ENCODE peak calls at places on chromosomes 7 and 10, in nine cellular contexts. I is amygdala; S is GM13977; O is OCI-M1; H is stimulated activated CD4-positive, alpha-beta T cell treated with anti-CD3 and anti-CD28 coated beads, Interleukin-15, amount 100 ng/mL, for 48 hours; D is CD4-positive, CD25-positive, alpha-beta regulatory T cell; Y is upper lobe of right lung; R is kidney; L is lung. T is an unnamed sample.

GRCh38 chr10:47268696-47269095 is 31.3 kb upstream of the GDF10 start:
- DNase-seq in I (no peak), S (no peak), O (no peak), H (no peak), D (no peak), Y (no peak), R (no peak), L (no peak), T (no peak)

GRCh38 chr10:53093878-53094277 is 321.3 kb upstream of the MBL2 start:
- DNase-seq in I (no peak), S (no peak), O (no peak), H (no peak), D (no peak), Y (no peak), R (no peak), L (no peak), T (no peak)

GRCh38 chr7:151795168-151795754 is 81.7 kb downstream of the PRKAG2 start:
- DNase-seq in I (peak), S (peak), O (no peak), H (peak), D (peak), Y (peak), R (peak), L (no peak), T (no peak)

GRCh38 chr7:82223580-82223979 is 220.0 kb downstream of the CACNA2D1 start:
- DNase-seq in I (no peak), S (no peak), O (no peak), H (no peak), D (no peak), Y (no peak), R (no peak), L (no peak), T (no peak)

GRCh38 chr7:140610204-140611165 is 30.1 kb downstream of the DENND2A start:
- DNase-seq in I (no peak), S (no peak), O (no peak), H (no peak), D (no peak), Y (peak), R (no peak), L (no peak), T (no peak)

GRCh38 chr10:103605359-103606156 is 112.1 kb downstream of the NEURL1 start:
- DNase-seq in I (no peak), S (peak), O (peak), H (no peak), D (no peak), Y (no peak), R (no peak), L (peak), T (peak)

GRCh38 chr10:50991496-50992355 is 82.6 kb upstream of the PRKG1 start:
- DNase-seq in I (no peak), S (no peak), O (no peak), H (no peak), D (no peak), Y (peak), R (peak), L (peak), T (no peak)

GRCh38 chr7:74633451-74633921 is 24.0 kb upstream of the GTF2I start:
- DNase-seq in I (no peak), S (no peak), O (peak), H (no peak), D (no peak), Y (no peak), R (no peak), L (no peak), T (no peak)

GRCh38 chr7:106480616-106481031 is 180.3 kb downstream of the CCDC71L start:
- DNase-seq in I (no peak), S (no peak), O (no peak), H (no peak), D (no peak), Y (no peak), R (no peak), L (no peak), T (peak)

GRCh38 chr7:121192834-121193233 is 136.0 kb upstream of the WNT16 start:
- DNase-seq in I (no peak), S (no peak), O (no peak), H (no peak), D (no peak), Y (no peak), R (no peak), L (no peak), T (no peak)

GRCh38 chr10:15809450-15809849 is 50.9 kb downstream of the MINDY3 start:
- DNase-seq in I (no peak), S (no peak), O (peak), H (no peak), D (no peak), Y (no peak), R (no peak), L (no peak), T (no peak)

GRCh38 chr7:76428868-76429805 is 4.4 kb downstream of the ZP3 start:
- DNase-seq in I (no peak), S (no peak), O (peak), H (no peak), D (no peak), Y (no peak), R (peak), L (no peak), T (peak)

GRCh38 chr10:123203393-123204126 is 49.4 kb downstream of the BUB3 start:
- DNase-seq in I (no peak), S (no peak), O (no peak), H (no peak), D (no peak), Y (no peak), R (no peak), L (no peak), T (no peak)

T was measured in Kasumi-1.